ENCODE peak calls at places on chromosomes 6 and 20, in nine cellular contexts. D, T, S, I, A, C, Y, J and N are unnamed samples.

GRCh38 chr20:3786126-3786484 is 435 bp downstream of the CENPB start:
- DNase-seq in D (peak), T (peak), S (peak), I (no peak), A (peak), C (no peak), Y (peak), J (peak), N (peak)

GRCh38 chr20:40561187-40561586 is 127.8 kb downstream of the MAFB start:
- DNase-seq in D (no peak), T (no peak), S (no peak), I (no peak), A (no peak), C (no peak), Y (no peak), J (no peak), N (no peak)

GRCh38 chr6:36196049-36196879 is at the start of gene BRPF3:
- DNase-seq in D (peak), T (peak), S (peak), I (no peak), A (peak), C (peak), Y (peak), J (peak), N (peak)

GRCh38 chr6:95228636-95229035 is 348.7 kb upstream of the MANEA start:
- DNase-seq in D (no peak), T (no peak), S (no peak), I (no peak), A (no peak), C (no peak), Y (no peak), J (no peak), N (no peak)

GRCh38 chr6:30741789-30742315 is 635 bp downstream of the FLOT1 start:
- DNase-seq in D (no peak), T (no peak), S (peak), I (no peak), A (no peak), C (no peak), Y (no peak), J (peak), N (no peak)

GRCh38 chr6:74577619-74578018 is 628.2 kb downstream of the COL12A1 start:
- DNase-seq in D (no peak), T (no peak), S (no peak), I (no peak), A (no peak), C (no peak), Y (no peak), J (no peak), N (no peak)

GRCh38 chr6:140486468-140487361 is 1112.3 kb upstream of the CITED2 start:
- DNase-seq in D (no peak), T (no peak), S (no peak), I (no peak), A (peak), C (no peak), Y (no peak), J (no peak), N (peak)

GRCh38 chr6:29632789-29633531 is at the start of gene GABBR1:
- DNase-seq in D (peak), T (peak), S (peak), I (peak), A (peak), C (peak), Y (peak), J (peak), N (peak)

GRCh38 chr6:53042112-53042511 is 23.1 kb upstream of the FBXO9 start:
- DNase-seq in D (no peak), T (no peak), S (no peak), I (peak), A (peak), C (no peak), Y (no peak), J (no peak), N (peak)

GRCh38 chr6:62683063-62683462 is 397.0 kb upstream of the KHDRBS2 start:
- DNase-seq in D (no peak), T (no peak), S (no peak), I (no peak), A (no peak), C (no peak), Y (no peak), J (no peak), N (no peak)

GRCh38 chr6:4637691-4638433 is 138.3 kb upstream of the CDYL start:
- DNase-seq in D (no peak), T (no peak), S (no peak), I (peak), A (peak), C (no peak), Y (no peak), J (no peak), N (peak)

GRCh38 chr6:81768150-81768942 is 15.9 kb upstream of the TENT5A start:
- DNase-seq in D (no peak), T (no peak), S (no peak), I (no peak), A (peak), C (no peak), Y (no peak), J (no peak), N (no peak)

GRCh38 chr6:35663001-35663400 is 25.7 kb downstream of the FKBP5 start:
- DNase-seq in D (no peak), T (no peak), S (no peak), I (no peak), A (peak), C (no peak), Y (no peak), J (no peak), N (no peak)

GRCh38 chr20:16262594-16262993 is 310.7 kb downstream of the KIF16B start:
- DNase-seq in D (no peak), T (peak), S (no peak), I (no peak), A (no peak), C (no peak), Y (no peak), J (no peak), N (no peak)

GRCh38 chr6:121680058-121680457 is 244.6 kb downstream of the GJA1 start:
- DNase-seq in D (no peak), T (no peak), S (no peak), I (no peak), A (no peak), C (no peak), Y (no peak), J (no peak), N (no peak)

GRCh38 chr6:156955494-156956183 is 178.5 kb downstream of the ARID1B start:
- DNase-seq in D (no peak), T (no peak), S (no peak), I (no peak), A (no peak), C (no peak), Y (no peak), J (peak), N (no peak)

GRCh38 chr6:16338577-16339262 is 100.3 kb downstream of the GMPR start:
- DNase-seq in D (no peak), T (peak), S (no peak), I (peak), A (peak), C (peak), Y (peak), J (peak), N (peak)

GRCh38 chr6:30819287-30819917 is 64.9 kb upstream of the DDR1 start:
- DNase-seq in D (no peak), T (no peak), S (no peak), I (no peak), A (peak), C (no peak), Y (no peak), J (no peak), N (peak)

GRCh38 chr6:118918326-118918725 is 16.6 kb downstream of the MCM9 start:
- DNase-seq in D (no peak), T (no peak), S (no peak), I (no peak), A (peak), C (no peak), Y (no peak), J (no peak), N (no peak)

GRCh38 chr20:35739294-35740163 is 2.5 kb downstream of the RBM39 start:
- DNase-seq in D (no peak), T (no peak), S (no peak), I (no peak), A (peak), C (no peak), Y (no peak), J (no peak), N (peak)
- TF ChIP-seq CTCF in D (no peak), T (no peak), S (peak), I (peak), A (peak), C (no peak), Y (no peak), J (peak), N (peak)

DNA sequence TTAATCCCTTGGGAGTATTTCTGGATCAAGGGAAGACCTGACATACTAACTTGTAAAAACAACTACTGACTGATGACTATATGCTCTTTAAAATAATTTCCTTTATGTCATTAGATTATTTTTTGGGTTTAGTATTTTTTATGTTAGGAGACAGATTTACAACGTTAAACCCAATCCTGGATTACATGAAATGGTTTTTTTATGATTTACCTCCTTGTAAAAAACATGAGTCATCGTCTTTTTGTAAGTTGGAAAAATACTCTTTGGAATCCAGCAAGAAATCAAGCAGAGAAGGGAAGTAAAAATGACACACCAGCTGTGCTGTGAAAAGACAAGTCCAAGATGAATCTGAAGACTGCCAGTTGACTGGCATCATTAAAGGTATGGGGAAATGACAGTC is 6.7 kb downstream of the STK4 start:
- DNase-seq in D (no peak), T (no peak), S (no peak), I (peak), A (no peak), C (no peak), Y (no peak), J (no peak), N (peak)
- H3K4me3 ChIP-seq in D (no peak), T (no peak), S (no peak), I (no peak), A (no peak), C (no peak), Y (no peak), J (no peak), N (no peak)

GRCh38 chr6:68468244-68468884 is 166.7 kb upstream of the ADGRB3 start:
- DNase-seq in D (peak), T (no peak), S (no peak), I (no peak), A (no peak), C (no peak), Y (no peak), J (no peak), N (no peak)
- TF ChIP-seq CTCF in D (peak), T (no peak), S (no peak), I (no peak), A (no peak), C (no peak), Y (no peak), J (no peak), N (no peak)

DNA sequence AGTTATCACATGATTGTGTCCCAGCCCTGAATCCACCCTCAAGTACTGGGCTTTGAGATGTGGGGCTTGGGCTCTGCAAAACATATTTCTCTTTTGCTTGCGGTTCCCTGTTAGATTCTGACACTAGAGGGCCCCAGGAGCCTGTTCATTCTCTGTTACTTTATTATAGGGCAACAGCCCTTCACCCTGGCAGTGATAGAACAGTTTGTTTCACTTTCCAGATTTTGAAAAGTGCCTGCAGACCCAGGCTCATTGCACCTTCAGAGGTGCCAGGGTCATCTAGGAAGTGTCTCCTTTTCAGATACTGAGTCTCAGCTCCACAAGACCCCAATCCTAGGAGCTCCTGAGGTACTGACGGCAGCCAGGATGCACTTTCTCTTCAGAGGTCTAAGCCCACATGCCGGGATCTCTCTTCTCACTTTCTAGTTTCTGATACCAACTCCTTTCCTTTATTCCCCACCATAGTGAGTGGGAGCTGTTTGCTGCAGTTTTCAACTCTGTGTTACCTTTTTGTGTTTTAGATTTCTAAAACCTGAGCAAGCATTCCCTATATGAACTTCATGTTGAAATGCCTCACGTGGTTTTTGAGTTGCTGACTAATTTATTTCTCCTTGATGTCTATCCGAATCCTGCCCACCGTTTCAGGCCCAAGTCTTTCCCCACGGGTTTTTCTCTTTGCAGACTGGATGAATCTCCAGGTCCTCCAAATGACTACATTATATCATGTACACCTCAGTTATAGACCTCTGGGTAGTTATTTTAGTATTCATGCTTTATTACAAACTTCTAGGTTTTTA is 10.9 kb downstream of the ABT1 start:
- DNase-seq in D (no peak), T (no peak), S (no peak), I (no peak), A (peak), C (no peak), Y (no peak), J (peak), N (peak)
- H3K4me3 ChIP-seq in D (no peak), T (no peak), S (peak), I (no peak), A (peak), C (peak), Y (no peak), J (peak), N (no peak)

GRCh38 chr20:4936392-4936850 is 64.9 kb downstream of the SLC23A2 start:
- DNase-seq in D (no peak), T (no peak), S (no peak), I (no peak), A (no peak), C (no peak), Y (no peak), J (no peak), N (no peak)
- TF ChIP-seq CTCF in D (no peak), T (no peak), S (no peak), I (no peak), A (no peak), C (no peak), Y (no peak), J (no peak), N (no peak)

GRCh38 chr6:3280091-3280490 is 21.3 kb downstream of the PSMG4 start:
- DNase-seq in D (no peak), T (no peak), S (peak), I (no peak), A (no peak), C (no peak), Y (no peak), J (no peak), N (no peak)

GRCh38 chr6:3283241-3283640 is 24.5 kb downstream of the PSMG4 start:
- DNase-seq in D (no peak), T (no peak), S (no peak), I (no peak), A (no peak), C (no peak), Y (no peak), J (no peak), N (no peak)

GRCh38 chr6:3280866-3281465 is 22.2 kb downstream of the PSMG4 start:
- DNase-seq in D (no peak), T (no peak), S (peak), I (no peak), A (peak), C (no peak), Y (no peak), J (no peak), N (no peak)

GRCh38 chr6:3282461-3283236 is 23.9 kb downstream of the PSMG4 start:
- DNase-seq in D (no peak), T (no peak), S (peak), I (no peak), A (no peak), C (no peak), Y (no peak), J (no peak), N (no peak)

DNA sequence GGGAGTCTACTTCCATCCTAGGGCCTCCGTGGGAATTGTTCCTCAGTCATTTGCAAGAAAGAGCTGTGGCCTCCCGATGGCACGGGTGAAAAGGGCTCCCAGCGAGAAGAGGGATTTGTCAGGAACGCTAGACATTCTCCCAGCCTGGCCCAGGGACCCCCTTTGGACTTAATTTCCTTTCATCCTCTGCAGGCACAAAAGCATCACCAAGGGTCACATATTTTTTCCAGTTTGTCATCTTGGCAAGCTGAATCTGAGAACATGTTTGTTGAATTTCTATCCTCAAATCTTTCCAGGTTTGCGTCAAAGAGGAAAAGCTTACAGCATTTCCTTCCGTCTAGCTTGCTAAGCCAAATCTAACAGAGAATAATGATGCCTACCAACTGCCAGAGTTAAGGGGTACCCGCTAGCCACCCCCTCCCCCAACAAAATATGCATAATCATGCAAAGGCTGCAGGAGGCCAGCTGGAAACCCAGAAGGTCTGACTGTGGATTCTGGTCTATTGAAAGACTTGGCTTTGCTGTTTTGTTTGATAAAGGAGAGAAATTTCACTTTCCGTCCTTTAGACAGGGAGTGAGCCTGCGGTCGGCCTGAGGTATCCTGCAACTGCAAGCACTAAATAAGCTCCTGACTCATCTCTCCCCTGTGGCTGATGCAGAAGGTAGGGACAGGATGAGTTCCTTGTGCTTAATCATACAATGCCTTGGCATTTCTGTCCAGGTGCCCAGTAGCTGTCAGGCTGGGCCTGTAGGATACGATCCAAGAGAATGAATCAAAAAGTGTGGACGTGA is 23.1 kb downstream of the PSMG4 start:
- DNase-seq in D (no peak), T (peak), S (peak), I (peak), A (peak), C (no peak), Y (no peak), J (peak), N (peak)
- H3K4me3 ChIP-seq in D (no peak), T (no peak), S (no peak), I (no peak), A (no peak), C (peak), Y (no peak), J (no peak), N (no peak)